ENCODE peak calls at places on chromosomes 6 and 20, in four cellular contexts. One of them, this sample, is unnamed. For H4K20me1, the result is how much of the 10 kb centered on the place peaks cover.

GRCh38 chr6:28336284-28337024 is 506 bp upstream of the ZSCAN31 start:
- DNase-seq in HepG2: peak
- DNase-seq in hepatocyte: peak
- DNase-seq in MM.1S: peak
- DNase-seq in this sample: no peak

GRCh38 chr6:143368426-143368825 is 82.1 kb downstream of the ADAT2 start:
- DNase-seq in HepG2: no peak
- DNase-seq in hepatocyte: no peak
- DNase-seq in MM.1S: no peak
- DNase-seq in this sample: no peak

GRCh38 chr20:61979701-61980635 is 85.7 kb downstream of the TAF4 start:
- DNase-seq in HepG2: no peak
- DNase-seq in hepatocyte: no peak
- DNase-seq in MM.1S: no peak
- DNase-seq in this sample: peak

GRCh38 chr20:52279667-52280180 is 88.1 kb upstream of the ZFP64 start:
- DNase-seq in HepG2: no peak
- DNase-seq in hepatocyte: peak
- DNase-seq in MM.1S: no peak
- DNase-seq in this sample: no peak

GRCh38 chr6:145727817-145728388 is 7.4 kb downstream of the EPM2A start:
- DNase-seq in HepG2: no peak
- DNase-seq in hepatocyte: no peak
- DNase-seq in MM.1S: no peak
- DNase-seq in this sample: no peak

GRCh38 chr6:52749546-52750152 is 13.6 kb downstream of the GSTA2 start:
- DNase-seq in HepG2: no peak
- DNase-seq in hepatocyte: no peak
- DNase-seq in MM.1S: no peak
- DNase-seq in this sample: no peak

GRCh38 chr6:10112871-10113584 is 301.8 kb downstream of the TFAP2A start:
- DNase-seq in HepG2: no peak
- DNase-seq in hepatocyte: no peak
- DNase-seq in MM.1S: no peak
- DNase-seq in this sample: no peak

GRCh38 chr6:136341967-136342366 is 52.3 kb upstream of the BCLAF1 start:
- DNase-seq in HepG2: no peak
- DNase-seq in hepatocyte: no peak
- DNase-seq in MM.1S: no peak
- DNase-seq in this sample: no peak

GRCh38 chr6:158366363-158366762 is 54.1 kb downstream of the TULP4 start:
- DNase-seq in HepG2: no peak
- DNase-seq in hepatocyte: no peak
- DNase-seq in MM.1S: no peak
- DNase-seq in this sample: no peak

GRCh38 chr6:18457065-18457817 is 70.1 kb downstream of the RNF144B start:
- DNase-seq in HepG2: no peak
- DNase-seq in hepatocyte: no peak
- DNase-seq in MM.1S: no peak
- DNase-seq in this sample: no peak

DNA sequence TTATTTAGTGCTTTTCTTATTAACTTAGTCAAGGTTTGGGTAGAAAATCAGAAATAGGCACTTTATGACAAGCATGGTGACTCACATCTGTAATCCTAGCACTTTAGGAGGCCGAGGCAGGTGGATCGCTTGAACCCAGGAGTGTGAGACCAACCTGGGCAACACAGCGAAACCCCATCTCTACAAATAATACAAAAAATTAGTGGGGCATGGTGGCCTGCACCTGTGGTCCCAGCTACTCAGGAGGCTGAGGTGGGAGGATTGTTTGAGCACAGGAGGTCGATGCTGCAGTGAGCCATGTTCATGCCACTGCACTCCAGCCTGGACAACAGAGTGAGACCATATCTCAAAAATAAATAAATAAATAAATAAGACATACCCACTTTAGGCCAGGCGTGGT is 51.3 kb upstream of the THEMIS start:
- DNase-seq in HepG2: no peak
- DNase-seq in hepatocyte: no peak
- DNase-seq in MM.1S: no peak
- DNase-seq in this sample: no peak
- H4K20me1 ChIP-seq in HepG2: under half
- H4K20me1 ChIP-seq in hepatocyte: under half
- H4K20me1 ChIP-seq in MM.1S: under half
- H4K20me1 ChIP-seq in this sample: under half

DNA sequence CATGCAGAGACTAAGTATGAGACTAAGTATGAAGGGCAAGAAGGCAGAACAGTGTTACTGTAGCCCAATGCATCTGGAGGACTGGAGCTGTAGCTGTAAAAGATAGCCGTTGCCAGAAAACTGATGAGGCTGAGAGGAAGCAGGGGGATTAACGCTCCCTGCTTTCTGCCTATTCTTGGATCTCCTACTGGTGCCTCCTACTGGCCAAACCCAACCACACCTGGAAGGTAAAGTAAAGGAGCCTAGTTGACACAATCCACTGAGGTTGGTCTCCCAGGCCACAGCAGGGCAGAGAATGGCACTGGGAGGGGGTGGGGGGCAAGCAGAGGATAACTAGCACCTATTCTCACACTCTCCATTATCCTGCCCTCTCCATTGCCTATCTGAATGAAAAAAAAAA is 105.0 kb upstream of the MRPS10 start:
- DNase-seq in HepG2: no peak
- DNase-seq in hepatocyte: no peak
- DNase-seq in MM.1S: no peak
- DNase-seq in this sample: no peak
- H4K20me1 ChIP-seq in HepG2: under half
- H4K20me1 ChIP-seq in hepatocyte: under half
- H4K20me1 ChIP-seq in MM.1S: under half
- H4K20me1 ChIP-seq in this sample: under half

GRCh38 chr6:156933201-156934053 is 156.2 kb downstream of the ARID1B start:
- DNase-seq in HepG2: peak
- DNase-seq in hepatocyte: peak
- DNase-seq in MM.1S: no peak
- DNase-seq in this sample: no peak

GRCh38 chr6:156931283-156931682 is 154.1 kb downstream of the ARID1B start:
- DNase-seq in HepG2: no peak
- DNase-seq in hepatocyte: no peak
- DNase-seq in MM.1S: no peak
- DNase-seq in this sample: no peak

GRCh38 chr6:156925718-156926607 is 148.8 kb downstream of the ARID1B start:
- DNase-seq in HepG2: no peak
- DNase-seq in hepatocyte: no peak
- DNase-seq in MM.1S: peak
- DNase-seq in this sample: no peak

GRCh38 chr6:156928126-156928525 is 150.9 kb downstream of the ARID1B start:
- DNase-seq in HepG2: no peak
- DNase-seq in hepatocyte: no peak
- DNase-seq in MM.1S: no peak
- DNase-seq in this sample: no peak

GRCh38 chr6:156928972-156929371 is 151.8 kb downstream of the ARID1B start:
- DNase-seq in HepG2: no peak
- DNase-seq in hepatocyte: no peak
- DNase-seq in MM.1S: no peak
- DNase-seq in this sample: no peak
- H4K20me1 ChIP-seq in HepG2: under half
- H4K20me1 ChIP-seq in hepatocyte: under half
- H4K20me1 ChIP-seq in MM.1S: under half
- H4K20me1 ChIP-seq in this sample: under half

DNA sequence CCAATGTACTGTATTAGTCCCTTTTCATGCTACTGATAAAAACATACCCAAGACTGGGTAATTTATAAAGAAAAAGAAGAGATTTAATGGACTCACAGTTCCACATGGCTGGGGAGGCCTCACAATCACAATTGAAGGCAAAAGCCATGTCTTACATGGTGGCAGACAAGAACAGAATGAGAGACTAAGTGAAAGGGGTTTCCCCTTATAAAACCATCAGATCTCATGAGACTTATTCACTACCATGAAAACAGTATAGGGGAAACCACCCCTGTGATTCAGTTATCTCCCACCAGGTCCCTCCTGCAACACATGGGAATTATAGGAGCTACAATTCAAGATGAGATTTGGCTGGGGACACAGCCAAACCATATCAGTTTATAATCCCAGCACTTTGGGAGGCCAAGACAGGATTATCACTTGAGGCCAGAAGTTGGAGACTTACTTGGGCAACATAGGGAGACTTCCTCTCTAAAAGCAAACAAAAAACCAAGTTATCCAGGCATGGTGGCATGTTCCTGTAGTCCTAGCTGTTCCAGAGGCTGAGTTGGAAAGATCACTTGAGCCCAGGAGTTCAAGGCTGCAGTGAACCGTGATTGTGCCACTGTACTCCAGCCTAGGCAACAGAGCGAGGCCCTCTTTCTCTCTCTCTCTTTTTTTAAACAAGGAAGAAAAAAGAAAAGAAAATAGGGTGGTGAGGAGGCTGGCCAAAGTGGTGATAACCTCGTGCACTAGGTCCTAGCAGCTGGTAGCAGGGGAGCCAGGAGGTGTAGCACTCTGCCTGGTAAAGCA is 22.9 kb upstream of the DDR1 start:
- DNase-seq in HepG2: no peak
- DNase-seq in hepatocyte: no peak
- DNase-seq in MM.1S: no peak
- DNase-seq in this sample: no peak
- H4K20me1 ChIP-seq in HepG2: under half
- H4K20me1 ChIP-seq in hepatocyte: under half
- H4K20me1 ChIP-seq in MM.1S: under half
- H4K20me1 ChIP-seq in this sample: under half

This sample was measured in osteoblast.